ENCODE peak calls at places on chromosomes 3 and 15, in nine cellular contexts. Q, N, O, J, A, B, D, R and S are unnamed samples.

GRCh38 chr3:87311309-87311708 is 34.9 kb upstream of the POU1F1 start:
- DNase-seq in B (no peak), N (no peak), Q (no peak), O (no peak), R (no peak), J (no peak), D (no peak), A (no peak), S (no peak)

GRCh38 chr3:129893616-129894070 is at the start of gene TMCC1:
- DNase-seq in B (peak), N (peak), D (peak), A (peak), J (peak), Q (peak), R (peak), O (peak), S (peak)

GRCh38 chr3:106797461-106797860 is 579.8 kb upstream of the CCDC54 start:
- DNase-seq in B (no peak), R (no peak), O (no peak), Q (no peak), N (peak), D (no peak), J (no peak), A (no peak), S (no peak)

GRCh38 chr3:23301817-23302216 is 98.7 kb downstream of the UBE2E2 start:
- DNase-seq in R (no peak), B (no peak), D (no peak), J (no peak), O (no peak), N (no peak), A (no peak), Q (no peak), S (no peak)

GRCh38 chr3:170997966-170998913 is 28.3 kb downstream of the SLC2A2 start:
- DNase-seq in N (no peak), J (no peak), D (no peak), B (no peak), R (no peak), Q (no peak), A (no peak), O (no peak), S (no peak)

GRCh38 chr3:65006300-65006739 is 318.5 kb upstream of the ADAMTS9 start:
- DNase-seq in O (no peak), B (no peak), A (no peak), D (no peak), Q (no peak), N (no peak), R (no peak), J (no peak), S (no peak)

GRCh38 chr3:48135773-48136495 is 52.3 kb downstream of the CDC25A start:
- DNase-seq in B (no peak), O (no peak), J (no peak), A (no peak), D (no peak), N (no peak), R (no peak), Q (no peak), S (no peak)

GRCh38 chr3:196486263-196486662 is 17.3 kb downstream of the RNF168 start:
- DNase-seq in Q (no peak), B (no peak), A (no peak), O (no peak), D (no peak), J (no peak), N (no peak), R (no peak), S (no peak)

GRCh38 chr15:80264031-80264430 is 12.0 kb upstream of the CTXND1 start:
- DNase-seq in R (no peak), B (no peak), A (no peak), D (no peak), Q (no peak), N (no peak), J (no peak), O (no peak), S (no peak)

GRCh38 chr15:88917764-88918163 is 4.6 kb upstream of the MFGE8 start:
- DNase-seq in J (no peak), D (no peak), N (no peak), A (no peak), B (no peak), Q (no peak), R (no peak), O (no peak), S (no peak)

GRCh38 chr3:56983427-56983826 is 77.0 kb upstream of the SPATA12 start:
- DNase-seq in Q (no peak), J (no peak), N (no peak), B (no peak), O (no peak), A (no peak), D (no peak), R (no peak), S (no peak)

GRCh38 chr3:192726386-192726785 is 955 bp downstream of the FGF12 start:
- DNase-seq in N (no peak), B (no peak), D (no peak), O (no peak), Q (no peak), J (no peak), R (no peak), A (no peak), S (no peak)

GRCh38 chr3:143644370-143645089 is 203.7 kb downstream of the SLC9A9 start:
- DNase-seq in R (no peak), J (peak), O (no peak), N (peak), Q (peak), D (peak), A (no peak), B (peak), S (no peak)